ENCODE peak calls at places on chromosomes 12 and 14, in nine cellular contexts. L, Q, H, Y, S, X, A, G and J are unnamed samples.
A peak's percentile ranks its signal among the peaks of the same experiment; 100 is the strongest.

GRCh38 chr12:48037267-48037915 is 33.1 kb upstream of the COL2A1 start:
- DNase-seq in Q (peak; percentile 85), A (no peak), L (no peak), X (no peak), G (peak; percentile 12), S (no peak), H (no peak), Y (no peak), J (no peak)

GRCh38 chr14:93212432-93212831 is 5.4 kb downstream of the UBR7 start:
- DNase-seq in G (no peak), A (no peak), X (no peak), Q (no peak), Y (no peak), H (no peak), S (no peak), L (no peak), J (no peak)

GRCh38 chr12:27177716-27178115 is 66.4 kb upstream of the STK38L start:
- DNase-seq in Y (peak; percentile 36), H (no peak), X (no peak), Q (no peak), S (no peak), A (no peak), G (peak; percentile 47), L (no peak), J (no peak)

GRCh38 chr12:46332260-46332659 is 40.3 kb downstream of the SLC38A2 start:
- DNase-seq in Y (no peak), H (no peak), G (peak; percentile 19), A (no peak), X (no peak), L (no peak), S (no peak), Q (no peak), J (no peak)

GRCh38 chr14:68968721-68969120 is 10.4 kb downstream of the ACTN1 start:
- DNase-seq in S (no peak), G (no peak), A (peak; percentile 21), X (no peak), Q (no peak), L (no peak), Y (no peak), H (no peak), J (no peak)

GRCh38 chr12:117686911-117687377 is 281.8 kb downstream of the KSR2 start:
- DNase-seq in S (no peak), Y (peak; percentile 53), A (no peak), G (peak; percentile 91), L (no peak), H (no peak), Q (no peak), X (no peak), J (no peak)

GRCh38 chr12:51921017-51921725 is 13.9 kb downstream of the ACVRL1 start:
- DNase-seq in Q (peak; percentile 65), L (no peak), X (no peak), G (no peak), H (no peak), A (no peak), S (no peak), Y (no peak), J (no peak)

GRCh38 chr12:17060260-17060659 is 454.3 kb upstream of the LMO3 start:
- DNase-seq in S (no peak), Y (no peak), H (no peak), X (no peak), G (no peak), Q (no peak), A (no peak), L (no peak), J (no peak)

GRCh38 chr12:13211859-13212664 is 15.5 kb downstream of the EMP1 start:
- DNase-seq in X (peak; percentile 65), H (peak; percentile 39), G (peak; percentile 45), Y (peak; percentile 76), A (peak; percentile 38), L (peak; percentile 31), S (peak; percentile 56), Q (peak; percentile 68), J (peak; percentile 72)

GRCh38 chr12:109393437-109394345 is 46.0 kb downstream of the MYO1H start:
- DNase-seq in S (peak; percentile 55), L (peak; percentile 56), G (peak; percentile 85), H (peak; percentile 3), Q (peak; percentile 52), Y (peak; percentile 78), A (no peak), X (peak; percentile 21), J (peak; percentile 20)

GRCh38 chr14:73945159-73945670 is 4.7 kb downstream of the FAM161B start:
- DNase-seq in L (no peak), Q (no peak), H (no peak), G (no peak), Y (peak; percentile 23), A (no peak), X (no peak), S (no peak), J (no peak)

GRCh38 chr14:34081576-34082136 is 130.8 kb upstream of the EGLN3 start:
- DNase-seq in G (peak; percentile 44), L (no peak), Q (no peak), S (no peak), X (no peak), A (no peak), Y (peak; percentile 81), H (no peak), J (no peak)

GRCh38 chr12:22447223-22447622 is 97.1 kb downstream of the C2CD5 start:
- DNase-seq in L (no peak), G (no peak), A (no peak), S (no peak), Y (no peak), H (no peak), Q (no peak), X (no peak), J (no peak)